ENCODE peak calls at places on chromosome 13, in six cellular contexts. D is HepG2, S is right lobe of liver, C is uterus, Q is spleen, U is transverse colon. T is an unnamed sample. For H3K36me3, the result is how much of the 10 kb centered on the place peaks cover.

GRCh38 chr13:65964672-65965071 is 1265.5 kb downstream of the PCDH9 start:
- DNase-seq in U (no peak), C (no peak), S (no peak), D (no peak), Q (no peak), T (no peak)

GRCh38 chr13:104004572-104004971 is 938.4 kb upstream of the SLC10A2 start:
- DNase-seq in C (no peak), U (no peak), S (no peak), D (no peak), Q (no peak), T (no peak)

GRCh38 chr13:77810430-77810829 is 108.2 kb downstream of the EDNRB start:
- DNase-seq in U (no peak), C (no peak), Q (no peak), S (no peak), D (no peak), T (no peak)

GRCh38 chr13:40640845-40641458 is 25.5 kb downstream of the FOXO1 start:
- DNase-seq in Q (no peak), C (no peak), U (no peak), S (no peak), D (no peak), T (no peak)

GRCh38 chr13:63481334-63481733 is 2065.7 kb upstream of the PCDH20 start:
- DNase-seq in Q (no peak), S (no peak), U (no peak), C (no peak), D (no peak), T (no peak)

GRCh38 chr13:40023608-40024577 is 368.4 kb downstream of the COG6 start:
- DNase-seq in C (no peak), D (no peak), Q (no peak), S (no peak), U (no peak), T (no peak)

GRCh38 chr13:46339035-46339666 is 47.9 kb downstream of the RUBCNL start:
- DNase-seq in D (no peak), U (peak), S (no peak), C (no peak), Q (no peak), T (no peak)

GRCh38 chr13:30074955-30075614 is 224.7 kb upstream of the UBL3 start:
- DNase-seq in C (no peak), D (no peak), U (no peak), S (no peak), Q (no peak), T (peak)

GRCh38 chr13:70473912-70474311 is 365.7 kb upstream of the KLHL1 start:
- DNase-seq in S (no peak), D (no peak), C (no peak), U (no peak), Q (no peak), T (no peak)

DNA sequence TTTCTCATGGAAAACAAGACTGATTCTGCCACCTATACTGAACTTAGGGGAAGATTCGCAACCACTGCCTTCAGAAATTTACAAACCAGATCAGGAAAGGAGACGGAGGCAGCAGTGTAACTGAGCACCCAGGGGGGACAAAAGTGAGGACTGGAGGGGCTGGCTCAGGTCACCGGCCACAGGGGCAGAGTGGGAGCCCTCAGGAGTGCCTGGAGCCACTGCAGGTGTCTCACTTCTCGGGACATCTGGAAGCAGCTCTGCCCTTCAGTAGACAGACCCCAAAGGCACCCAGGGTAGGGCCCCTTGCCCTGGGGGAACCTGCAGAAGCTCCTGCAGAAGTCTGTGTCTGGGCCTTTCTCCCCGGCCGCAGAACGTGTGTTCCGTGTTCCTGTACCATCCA is 5.8 kb downstream of the ARHGEF7 start:
- DNase-seq in C (no peak), S (no peak), Q (no peak), U (no peak), D (no peak), T (no peak)
- H3K36me3 ChIP-seq in C (under half), S (under half), Q (under half), U (under half), D (under half), T (under half)

GRCh38 chr13:75505966-75506365 is 24.0 kb upstream of the TBC1D4 start:
- DNase-seq in Q (no peak), U (no peak), S (no peak), D (no peak), C (no peak), T (no peak)

GRCh38 chr13:75505327-75505726 is 23.4 kb upstream of the TBC1D4 start:
- DNase-seq in U (no peak), Q (no peak), D (no peak), C (no peak), S (no peak), T (no peak)

GRCh38 chr13:75511226-75511625 is 26.4 kb downstream of the COMMD6 start:
- DNase-seq in C (no peak), Q (no peak), D (no peak), S (no peak), U (no peak), T (no peak)

GRCh38 chr13:75507027-75508001 is 25.3 kb upstream of the TBC1D4 start:
- DNase-seq in U (no peak), D (no peak), Q (no peak), S (no peak), C (no peak), T (no peak)

DNA sequence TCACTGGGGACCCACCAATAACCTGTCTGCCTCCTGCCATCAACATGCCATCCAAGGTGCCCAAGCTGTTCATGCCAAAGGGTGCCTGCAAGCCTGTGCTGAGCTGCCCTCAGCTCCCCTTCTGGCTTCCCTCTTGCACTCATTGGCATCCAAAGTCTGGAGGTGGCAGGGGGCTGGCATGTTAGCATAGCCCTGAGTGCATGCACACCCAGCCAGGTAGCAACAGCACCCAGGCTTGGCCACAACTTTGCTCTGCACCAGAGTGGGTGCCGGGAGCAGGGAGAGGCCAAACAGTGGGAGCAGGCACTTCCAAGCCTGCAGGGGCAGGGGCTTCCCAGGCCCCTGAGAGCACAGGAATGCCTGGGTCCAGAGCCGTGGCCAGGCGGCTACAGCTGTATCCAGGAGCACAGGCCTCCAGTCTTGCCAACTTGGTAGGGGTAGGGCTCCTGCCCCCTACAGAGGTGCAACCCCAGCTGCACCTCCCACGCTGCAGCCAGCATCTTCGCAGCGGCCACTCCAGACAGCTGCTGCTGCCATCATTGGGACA is 26.1 kb upstream of the TBC1D4 start:
- DNase-seq in Q (no peak), C (no peak), D (no peak), U (no peak), S (no peak), T (peak)
- H3K4me3 ChIP-seq in Q (no peak), C (no peak), D (no peak), U (no peak), S (no peak), T (no peak)

DNA sequence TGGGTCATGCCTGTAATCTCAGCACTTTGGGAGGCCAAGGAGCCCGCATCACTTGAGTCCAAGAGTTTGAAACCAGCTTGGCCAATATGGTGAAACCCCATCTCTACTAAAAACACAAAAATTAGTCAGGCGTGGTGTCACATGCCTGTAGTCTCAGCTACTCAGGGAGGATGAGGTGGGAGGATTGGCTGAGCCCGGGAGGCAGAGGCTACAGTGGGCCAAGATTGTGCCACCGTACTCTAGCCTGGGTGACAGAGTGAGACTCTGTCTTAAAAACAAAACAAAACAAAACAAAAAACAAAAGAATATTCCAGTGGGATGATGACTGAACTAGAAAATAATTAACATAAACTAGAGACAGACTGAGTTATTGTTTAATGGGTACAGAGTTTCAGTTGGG is 81.7 kb upstream of the ABCC4 start:
- DNase-seq in C (no peak), D (no peak), Q (no peak), S (no peak), U (no peak), T (no peak)
- TF ChIP-seq POLR2A in C (no peak), D (no peak), Q (no peak), S (no peak), U (no peak), T (no peak)

GRCh38 chr13:80462037-80462436 is 121.1 kb upstream of the SPRY2 start:
- DNase-seq in D (no peak), U (no peak), C (no peak), Q (no peak), S (no peak), T (no peak)
- H3K36me3 ChIP-seq in D (under half), U (under half), C (under half), Q (under half), S (under half), T (under half)

DNA sequence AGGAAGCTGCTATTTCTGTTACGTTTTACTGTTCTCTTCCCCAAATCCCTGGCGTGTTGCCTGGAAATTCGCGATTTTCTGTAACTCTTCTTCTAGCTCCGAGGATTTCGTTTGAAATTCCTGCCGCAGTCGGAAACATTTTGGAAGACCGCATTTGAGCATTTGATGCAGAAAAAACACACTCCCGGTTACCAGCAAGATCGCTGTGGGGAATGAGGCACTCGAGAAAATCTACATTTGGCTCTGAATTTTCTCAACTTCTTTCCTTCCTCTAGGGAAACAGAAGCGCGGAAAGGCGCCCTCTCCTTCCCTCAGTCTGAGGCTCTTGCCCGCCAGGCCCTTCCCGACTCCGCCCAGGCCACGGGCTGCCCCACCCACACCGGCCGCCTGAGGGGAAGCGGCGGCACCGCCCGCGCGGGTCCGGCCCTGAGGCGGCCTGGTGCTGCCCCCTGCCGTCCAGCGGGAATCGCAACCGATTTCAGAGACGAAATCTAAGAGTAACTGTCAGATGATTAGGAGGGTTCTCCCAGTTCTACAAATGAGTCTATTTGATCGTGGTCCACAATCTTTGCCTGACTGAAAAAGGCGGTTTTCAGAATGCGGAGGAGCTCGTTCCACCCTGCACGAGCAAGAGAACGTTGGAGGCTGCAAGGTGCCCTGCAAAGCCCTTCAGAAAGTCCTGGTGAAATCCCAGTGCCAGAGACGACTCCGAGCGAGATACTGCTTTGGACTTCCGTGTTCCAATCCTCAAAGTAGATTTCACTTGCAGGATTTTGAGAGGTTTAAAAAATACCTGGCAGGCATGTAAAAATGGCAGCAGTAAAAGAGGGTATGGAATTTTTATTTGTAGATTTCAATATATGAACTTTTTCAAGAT is 18.4 kb upstream of the TUBGCP3 start:
- DNase-seq in Q (peak), S (peak), U (peak), C (peak), D (peak), T (peak)
- H3K4me3 ChIP-seq in Q (peak), S (peak), U (peak), C (peak), D (peak), T (peak)

DNA sequence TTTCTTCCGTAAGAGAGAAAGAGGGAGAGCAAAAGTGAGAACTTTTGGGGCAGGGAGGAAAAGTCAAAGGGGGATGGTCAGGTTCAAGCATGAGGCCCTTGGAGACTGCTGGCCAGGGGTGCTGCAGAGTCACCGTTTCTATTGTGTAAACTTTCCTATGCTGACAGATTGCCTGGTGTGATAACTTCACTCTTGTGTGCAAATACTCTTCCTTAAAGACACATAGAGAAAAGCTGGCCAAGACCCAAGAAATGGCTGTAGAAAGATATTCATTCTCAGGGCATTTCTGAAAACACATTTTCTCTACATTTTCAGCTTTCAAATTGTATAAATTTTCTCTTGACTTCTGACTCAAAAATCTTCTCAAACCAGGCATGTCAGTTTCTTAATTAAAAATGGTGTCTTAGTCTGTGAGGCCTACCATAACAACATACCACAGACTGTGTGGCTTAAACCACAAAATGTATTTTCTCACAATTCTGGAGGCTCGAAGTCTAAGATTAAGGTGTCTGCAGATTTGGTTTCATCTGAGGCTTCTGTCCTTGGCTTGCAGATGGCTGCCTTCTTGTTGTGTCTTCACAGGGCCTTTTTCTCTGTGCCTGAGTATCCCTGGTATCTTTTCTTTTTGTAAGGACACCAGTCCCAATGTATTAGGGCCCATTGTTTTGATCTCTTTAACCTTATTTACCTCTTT is 304.5 kb downstream of the KCNRG start:
- DNase-seq in C (no peak), D (peak), U (no peak), Q (no peak), S (no peak), T (no peak)
- TF ChIP-seq POLR2A in C (no peak), D (no peak), U (no peak), Q (no peak), S (no peak), T (no peak)

T was measured in upper lobe of left lung.